ENCODE peak calls at places on chromosome 19, in nine cellular contexts. One of them, this sample, is unnamed. For H3K36me3, the result is how much of the 10 kb centered on the place peaks cover.

GRCh38 chr19:50492303-50493052 is 15.8 kb upstream of the GARIN5A start:
- DNase-seq in PC-9: no peak
- DNase-seq in K562: peak
- DNase-seq in H1: no peak
- DNase-seq in hepatocyte: no peak
- DNase-seq in neural progenitor cell: peak
- DNase-seq in fibroblast of lung: no peak
- DNase-seq in GM23248: peak
- DNase-seq in astrocyte: no peak
- DNase-seq in this sample: no peak

GRCh38 chr19:12232961-12233360 is 61.7 kb downstream of the ZNF44 start:
- DNase-seq in PC-9: no peak
- DNase-seq in K562: no peak
- DNase-seq in H1: no peak
- DNase-seq in hepatocyte: no peak
- DNase-seq in neural progenitor cell: no peak
- DNase-seq in fibroblast of lung: no peak
- DNase-seq in GM23248: no peak
- DNase-seq in astrocyte: no peak
- DNase-seq in this sample: no peak

GRCh38 chr19:47093841-47094240 is 19.7 kb downstream of the ZC3H4 start:
- DNase-seq in PC-9: no peak
- DNase-seq in K562: no peak
- DNase-seq in H1: no peak
- DNase-seq in hepatocyte: no peak
- DNase-seq in neural progenitor cell: no peak
- DNase-seq in fibroblast of lung: no peak
- DNase-seq in GM23248: peak
- DNase-seq in astrocyte: no peak
- DNase-seq in this sample: no peak

GRCh38 chr19:56111601-56112312 is 9.3 kb downstream of the ZNF787 start:
- DNase-seq in PC-9: peak
- DNase-seq in K562: no peak
- DNase-seq in H1: no peak
- DNase-seq in hepatocyte: no peak
- DNase-seq in neural progenitor cell: peak
- DNase-seq in fibroblast of lung: no peak
- DNase-seq in GM23248: no peak
- DNase-seq in astrocyte: no peak
- DNase-seq in this sample: no peak

GRCh38 chr19:18832331-18833140 is 777 bp downstream of the UPF1 start:
- DNase-seq in PC-9: peak
- DNase-seq in K562: peak
- DNase-seq in H1: peak
- DNase-seq in hepatocyte: peak
- DNase-seq in neural progenitor cell: peak
- DNase-seq in fibroblast of lung: no peak
- DNase-seq in GM23248: peak
- DNase-seq in astrocyte: no peak
- DNase-seq in this sample: no peak

GRCh38 chr19:35612559-35613321 is at the start of gene HAUS5:
- DNase-seq in PC-9: peak
- DNase-seq in K562: peak
- DNase-seq in H1: peak
- DNase-seq in hepatocyte: peak
- DNase-seq in neural progenitor cell: peak
- DNase-seq in fibroblast of lung: peak
- DNase-seq in GM23248: peak
- DNase-seq in astrocyte: peak
- DNase-seq in this sample: peak

GRCh38 chr19:19034204-19034624 is 811 bp downstream of the ARMC6 start:
- DNase-seq in PC-9: peak
- DNase-seq in K562: peak
- DNase-seq in H1: peak
- DNase-seq in hepatocyte: peak
- DNase-seq in neural progenitor cell: peak
- DNase-seq in fibroblast of lung: peak
- DNase-seq in GM23248: peak
- DNase-seq in astrocyte: peak
- DNase-seq in this sample: peak

GRCh38 chr19:43524922-43525835 is 1.8 kb downstream of the ETHE1 start:
- DNase-seq in PC-9: peak
- DNase-seq in K562: peak
- DNase-seq in H1: peak
- DNase-seq in hepatocyte: peak
- DNase-seq in neural progenitor cell: peak
- DNase-seq in fibroblast of lung: peak
- DNase-seq in GM23248: peak
- DNase-seq in astrocyte: peak
- DNase-seq in this sample: no peak

GRCh38 chr19:45472557-45473365 is 5.0 kb downstream of the FOSB start:
- DNase-seq in PC-9: no peak
- DNase-seq in K562: no peak
- DNase-seq in H1: peak
- DNase-seq in hepatocyte: peak
- DNase-seq in neural progenitor cell: peak
- DNase-seq in fibroblast of lung: no peak
- DNase-seq in GM23248: peak
- DNase-seq in astrocyte: no peak
- DNase-seq in this sample: no peak
- H3K4me3 ChIP-seq in PC-9: no peak
- H3K4me3 ChIP-seq in K562: no peak
- H3K4me3 ChIP-seq in H1: peak
- H3K4me3 ChIP-seq in hepatocyte: no peak
- H3K4me3 ChIP-seq in neural progenitor cell: no peak
- H3K4me3 ChIP-seq in fibroblast of lung: peak
- H3K4me3 ChIP-seq in GM23248: no peak
- H3K4me3 ChIP-seq in astrocyte: peak
- H3K4me3 ChIP-seq in this sample: no peak

DNA sequence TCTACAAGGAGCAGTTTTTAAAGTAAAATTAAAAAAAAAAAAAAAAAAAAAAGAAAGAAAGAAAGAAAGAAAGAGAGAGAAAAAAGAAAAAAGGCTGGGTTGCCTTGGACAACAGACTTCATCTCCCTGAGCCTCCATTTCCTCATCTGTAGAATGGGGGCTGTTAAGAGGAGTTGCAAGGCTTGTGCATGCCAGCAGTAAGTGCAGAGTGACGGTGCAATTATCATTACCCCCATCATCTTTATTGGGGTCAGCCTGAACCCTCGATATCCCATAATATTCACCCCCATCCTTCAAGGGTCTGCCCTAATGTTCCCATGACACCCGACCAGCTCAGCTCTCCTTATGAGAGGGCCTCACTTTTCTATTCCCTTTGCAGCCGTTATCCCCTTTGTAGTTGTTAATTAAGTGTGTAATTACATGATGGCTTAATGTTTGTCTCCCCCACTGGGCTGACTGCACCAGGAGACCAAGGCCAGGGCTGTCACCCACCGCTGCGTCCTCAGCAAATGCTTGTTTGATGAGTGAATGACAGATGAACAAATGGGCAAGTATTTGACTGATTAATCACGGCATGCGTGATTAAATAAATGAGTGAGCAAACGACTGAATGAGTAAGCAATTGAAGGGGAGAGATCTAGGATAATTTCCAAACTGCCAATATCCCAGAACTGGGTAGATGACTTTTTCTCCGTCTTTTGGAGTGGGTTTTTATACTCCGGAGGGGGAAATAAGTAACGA is 10.1 kb downstream of the FOSB start:
- DNase-seq in PC-9: no peak
- DNase-seq in K562: no peak
- DNase-seq in H1: no peak
- DNase-seq in hepatocyte: peak
- DNase-seq in neural progenitor cell: peak
- DNase-seq in fibroblast of lung: no peak
- DNase-seq in GM23248: peak
- DNase-seq in astrocyte: no peak
- DNase-seq in this sample: no peak
- TF ChIP-seq EZH2 in PC-9: no peak
- TF ChIP-seq EZH2 in K562: no peak
- TF ChIP-seq EZH2 in H1: no peak
- TF ChIP-seq EZH2 in hepatocyte: no peak
- TF ChIP-seq EZH2 in neural progenitor cell: no peak
- TF ChIP-seq EZH2 in fibroblast of lung: no peak
- TF ChIP-seq EZH2 in GM23248: no peak
- TF ChIP-seq EZH2 in astrocyte: no peak
- TF ChIP-seq EZH2 in this sample: no peak

GRCh38 chr19:4861147-4861546 is 6.3 kb downstream of the PLIN3 start:
- DNase-seq in PC-9: peak
- DNase-seq in K562: peak
- DNase-seq in H1: no peak
- DNase-seq in hepatocyte: peak
- DNase-seq in neural progenitor cell: no peak
- DNase-seq in fibroblast of lung: no peak
- DNase-seq in GM23248: no peak
- DNase-seq in astrocyte: no peak
- DNase-seq in this sample: no peak
- H3K36me3 ChIP-seq in PC-9: under half
- H3K36me3 ChIP-seq in K562: under half
- H3K36me3 ChIP-seq in H1: under half
- H3K36me3 ChIP-seq in hepatocyte: under half
- H3K36me3 ChIP-seq in neural progenitor cell: under half
- H3K36me3 ChIP-seq in fibroblast of lung: under half
- H3K36me3 ChIP-seq in GM23248: under half
- H3K36me3 ChIP-seq in astrocyte: under half
- H3K36me3 ChIP-seq in this sample: under half

DNA sequence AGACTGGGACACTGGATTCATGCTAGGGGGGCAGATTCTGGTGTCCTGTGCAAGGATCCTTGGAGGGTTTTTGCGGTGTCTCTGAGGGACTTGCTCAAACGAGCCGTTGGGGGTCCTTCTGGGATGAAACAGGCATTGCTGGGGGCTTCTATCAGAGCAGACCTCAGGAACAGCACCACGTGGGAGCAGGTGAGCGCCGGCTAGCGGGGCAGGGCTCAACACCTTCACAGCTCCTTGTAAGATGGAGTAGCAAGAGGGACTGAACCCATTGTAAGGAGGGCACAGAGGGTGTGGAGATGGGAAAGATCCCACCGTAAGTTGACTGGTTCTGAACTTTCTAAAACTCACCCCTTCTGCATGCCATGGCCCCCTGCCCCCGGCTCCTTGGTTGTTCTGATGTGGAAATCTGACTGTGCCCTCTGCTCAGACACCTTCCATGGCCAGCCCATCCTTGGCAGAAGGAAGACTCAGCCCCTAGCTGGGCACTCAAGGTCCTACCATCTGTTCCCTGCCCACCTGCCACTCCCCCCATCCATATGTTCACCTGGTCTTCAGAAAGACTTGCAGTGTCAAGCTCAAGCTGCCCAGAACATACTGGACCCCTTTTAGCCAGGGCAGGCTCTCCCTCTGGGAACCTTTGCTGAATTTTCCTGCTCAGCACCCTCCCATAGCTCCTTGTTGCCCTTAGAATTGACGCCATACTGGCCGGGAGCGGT is 1.2 kb downstream of the SLC27A1 start:
- DNase-seq in PC-9: no peak
- DNase-seq in K562: no peak
- DNase-seq in H1: no peak
- DNase-seq in hepatocyte: no peak
- DNase-seq in neural progenitor cell: no peak
- DNase-seq in fibroblast of lung: no peak
- DNase-seq in GM23248: no peak
- DNase-seq in astrocyte: no peak
- DNase-seq in this sample: no peak
- H3K4me3 ChIP-seq in PC-9: peak
- H3K4me3 ChIP-seq in K562: peak
- H3K4me3 ChIP-seq in H1: peak
- H3K4me3 ChIP-seq in hepatocyte: peak
- H3K4me3 ChIP-seq in neural progenitor cell: peak
- H3K4me3 ChIP-seq in fibroblast of lung: peak
- H3K4me3 ChIP-seq in GM23248: peak
- H3K4me3 ChIP-seq in astrocyte: peak
- H3K4me3 ChIP-seq in this sample: peak

GRCh38 chr19:49421039-49421877 is 2.0 kb downstream of the PTH2 start:
- DNase-seq in PC-9: peak
- DNase-seq in K562: peak
- DNase-seq in H1: peak
- DNase-seq in hepatocyte: peak
- DNase-seq in neural progenitor cell: peak
- DNase-seq in fibroblast of lung: peak
- DNase-seq in GM23248: peak
- DNase-seq in astrocyte: peak
- DNase-seq in this sample: peak
- TF ChIP-seq EZH2 in PC-9: no peak
- TF ChIP-seq EZH2 in K562: no peak
- TF ChIP-seq EZH2 in H1: no peak
- TF ChIP-seq EZH2 in hepatocyte: peak
- TF ChIP-seq EZH2 in neural progenitor cell: peak
- TF ChIP-seq EZH2 in fibroblast of lung: peak
- TF ChIP-seq EZH2 in GM23248: peak
- TF ChIP-seq EZH2 in astrocyte: no peak
- TF ChIP-seq EZH2 in this sample: no peak

GRCh38 chr19:53381376-53381775 is 13.6 kb upstream of the ZNF765 start:
- DNase-seq in PC-9: no peak
- DNase-seq in K562: no peak
- DNase-seq in H1: no peak
- DNase-seq in hepatocyte: no peak
- DNase-seq in neural progenitor cell: no peak
- DNase-seq in fibroblast of lung: no peak
- DNase-seq in GM23248: no peak
- DNase-seq in astrocyte: no peak
- DNase-seq in this sample: no peak
- H3K36me3 ChIP-seq in PC-9: half or more
- H3K36me3 ChIP-seq in K562: under half
- H3K36me3 ChIP-seq in H1: under half
- H3K36me3 ChIP-seq in hepatocyte: under half
- H3K36me3 ChIP-seq in neural progenitor cell: under half
- H3K36me3 ChIP-seq in fibroblast of lung: under half
- H3K36me3 ChIP-seq in GM23248: under half
- H3K36me3 ChIP-seq in astrocyte: under half
- H3K36me3 ChIP-seq in this sample: under half

GRCh38 chr19:342128-342455 is 2.5 kb downstream of the MIER2 start:
- DNase-seq in PC-9: no peak
- DNase-seq in K562: no peak
- DNase-seq in H1: no peak
- DNase-seq in hepatocyte: no peak
- DNase-seq in neural progenitor cell: no peak
- DNase-seq in fibroblast of lung: no peak
- DNase-seq in GM23248: no peak
- DNase-seq in astrocyte: no peak
- DNase-seq in this sample: no peak
- H3K4me3 ChIP-seq in PC-9: no peak
- H3K4me3 ChIP-seq in K562: peak
- H3K4me3 ChIP-seq in H1: no peak
- H3K4me3 ChIP-seq in hepatocyte: no peak
- H3K4me3 ChIP-seq in neural progenitor cell: no peak
- H3K4me3 ChIP-seq in fibroblast of lung: no peak
- H3K4me3 ChIP-seq in GM23248: peak
- H3K4me3 ChIP-seq in astrocyte: peak
- H3K4me3 ChIP-seq in this sample: no peak

This sample was measured in SK-N-MC.